ENCODE peak calls at places on chromosomes 12 and 14, in four cellular contexts. One of them, this sample, is unnamed.

GRCh38 chr12:12890815-12891645 is at the start of gene GPRC5A:
- DNase-seq in GM12891: no peak
- DNase-seq in K562: peak
- DNase-seq in GM12878: no peak
- DNase-seq in this sample: peak

GRCh38 chr12:108825205-108825950 is 32.0 kb downstream of the SSH1 start:
- DNase-seq in GM12891: no peak
- DNase-seq in K562: no peak
- DNase-seq in GM12878: peak
- DNase-seq in this sample: peak

GRCh38 chr12:113747048-113747447 is 219.1 kb downstream of the RBM19 start:
- DNase-seq in GM12878: no peak
- DNase-seq in GM12891: no peak
- DNase-seq in K562: peak
- DNase-seq in this sample: no peak

GRCh38 chr12:112305951-112306350 is 76.3 kb downstream of the HECTD4 start:
- DNase-seq in GM12891: no peak
- DNase-seq in K562: no peak
- DNase-seq in GM12878: no peak
- DNase-seq in this sample: no peak

GRCh38 chr12:114401346-114402320 is 4.3 kb downstream of the TBX5 start:
- DNase-seq in GM12878: no peak
- DNase-seq in GM12891: no peak
- DNase-seq in K562: no peak
- DNase-seq in this sample: no peak

GRCh38 chr12:55797068-55797467 is 20.5 kb downstream of the SARNP start:
- DNase-seq in K562: peak
- DNase-seq in GM12878: no peak
- DNase-seq in GM12891: no peak
- DNase-seq in this sample: peak

GRCh38 chr14:32998433-32998832 is 59.8 kb downstream of the NPAS3 start:
- DNase-seq in GM12878: no peak
- DNase-seq in GM12891: no peak
- DNase-seq in K562: no peak
- DNase-seq in this sample: no peak

GRCh38 chr14:64983439-64984310 is 3.0 kb upstream of the FNTB start:
- DNase-seq in K562: peak
- DNase-seq in GM12878: no peak
- DNase-seq in GM12891: no peak
- DNase-seq in this sample: no peak

GRCh38 chr12:109744026-109744425 is 30.4 kb downstream of the FAM222A start:
- DNase-seq in GM12878: no peak
- DNase-seq in K562: no peak
- DNase-seq in GM12891: no peak
- DNase-seq in this sample: no peak

GRCh38 chr14:104158827-104159798 is 20.7 kb downstream of the KIF26A start:
- DNase-seq in GM12878: no peak
- DNase-seq in GM12891: no peak
- DNase-seq in K562: peak
- DNase-seq in this sample: no peak

GRCh38 chr12:114512351-114512750 is 106.4 kb upstream of the TBX5 start:
- DNase-seq in GM12891: no peak
- DNase-seq in K562: no peak
- DNase-seq in GM12878: no peak
- DNase-seq in this sample: no peak

GRCh38 chr12:89117448-89118034 is 234.8 kb downstream of the DUSP6 start:
- DNase-seq in GM12878: no peak
- DNase-seq in GM12891: no peak
- DNase-seq in K562: no peak
- DNase-seq in this sample: no peak

GRCh38 chr14:69263364-69263763 is 3.4 kb downstream of the GALNT16 start:
- DNase-seq in GM12891: no peak
- DNase-seq in GM12878: no peak
- DNase-seq in K562: no peak
- DNase-seq in this sample: no peak

GRCh38 chr14:66120402-66120801 is 365.8 kb upstream of the CCDC196 start:
- DNase-seq in K562: no peak
- DNase-seq in GM12891: no peak
- DNase-seq in GM12878: no peak
- DNase-seq in this sample: no peak

GRCh38 chr12:96194901-96195844 is 998 bp downstream of the ELK3 start:
- DNase-seq in K562: peak
- DNase-seq in GM12891: peak
- DNase-seq in GM12878: peak
- DNase-seq in this sample: peak

GRCh38 chr12:40012709-40013108 is 93.2 kb downstream of the SLC2A13 start:
- DNase-seq in K562: no peak
- DNase-seq in GM12891: no peak
- DNase-seq in GM12878: no peak
- DNase-seq in this sample: no peak

GRCh38 chr14:52900731-52901130 is 50.1 kb downstream of the FERMT2 start:
- DNase-seq in K562: no peak
- DNase-seq in GM12891: no peak
- DNase-seq in GM12878: no peak
- DNase-seq in this sample: no peak

GRCh38 chr14:52052991-52053390 is 15.9 kb downstream of the NID2 start:
- DNase-seq in GM12878: no peak
- DNase-seq in GM12891: no peak
- DNase-seq in K562: no peak
- DNase-seq in this sample: no peak

GRCh38 chr12:76782440-76782996 is 18.6 kb downstream of the ZDHHC17 start:
- DNase-seq in GM12878: no peak
- DNase-seq in K562: no peak
- DNase-seq in GM12891: no peak
- DNase-seq in this sample: no peak

GRCh38 chr14:61559641-61560201 is 135.6 kb upstream of the HIF1A start:
- DNase-seq in K562: peak
- DNase-seq in GM12891: no peak
- DNase-seq in GM12878: no peak
- DNase-seq in this sample: no peak

GRCh38 chr12:55926738-55927587 is 731 bp downstream of the PYM1 start:
- DNase-seq in GM12891: peak
- DNase-seq in GM12878: peak
- DNase-seq in K562: peak
- DNase-seq in this sample: peak

GRCh38 chr14:59246566-59246965 is 58.1 kb downstream of the DAAM1 start:
- DNase-seq in K562: no peak
- DNase-seq in GM12878: no peak
- DNase-seq in GM12891: no peak
- DNase-seq in this sample: no peak

GRCh38 chr14:101624579-101624978 is 63.3 kb downstream of the DIO3 start:
- DNase-seq in GM12891: no peak
- DNase-seq in GM12878: no peak
- DNase-seq in K562: no peak
- DNase-seq in this sample: no peak

GRCh38 chr12:52232233-52232915 is 669 bp upstream of the KRT7 start:
- DNase-seq in K562: no peak
- DNase-seq in GM12878: no peak
- DNase-seq in GM12891: no peak
- DNase-seq in this sample: no peak
- TF ChIP-seq SPI1 in K562: no peak
- TF ChIP-seq SPI1 in GM12878: no peak
- TF ChIP-seq SPI1 in GM12891: no peak
- TF ChIP-seq SPI1 in this sample: no peak

GRCh38 chr12:3171195-3171591 is 94.0 kb downstream of the TSPAN9 start:
- DNase-seq in GM12891: no peak
- DNase-seq in GM12878: no peak
- DNase-seq in K562: no peak
- DNase-seq in this sample: no peak
- TF ChIP-seq SPI1 in GM12891: no peak
- TF ChIP-seq SPI1 in GM12878: no peak
- TF ChIP-seq SPI1 in K562: no peak
- TF ChIP-seq SPI1 in this sample: no peak

DNA sequence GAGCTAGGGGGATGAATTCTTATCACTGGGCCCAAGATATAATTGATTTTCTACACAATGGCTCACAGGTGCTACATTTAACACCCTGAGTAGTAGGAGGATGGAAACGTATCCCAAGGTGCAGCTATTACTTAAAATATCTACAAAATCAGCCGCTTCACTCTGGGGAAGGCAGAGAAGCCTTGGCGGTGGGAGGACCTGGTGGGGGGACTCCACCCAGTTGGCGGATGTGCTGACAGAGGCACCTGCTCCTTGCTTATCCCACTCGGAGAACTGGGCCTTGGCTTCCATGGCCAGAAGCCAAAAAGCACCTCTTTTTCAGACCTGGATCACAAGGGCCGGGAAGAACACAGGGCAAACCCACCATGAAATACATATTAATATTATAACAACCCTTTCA is 106.3 kb downstream of the OTX2 start:
- DNase-seq in GM12891: no peak
- DNase-seq in K562: no peak
- DNase-seq in GM12878: no peak
- DNase-seq in this sample: no peak
- TF ChIP-seq SPI1 in GM12891: no peak
- TF ChIP-seq SPI1 in K562: no peak
- TF ChIP-seq SPI1 in GM12878: no peak
- TF ChIP-seq SPI1 in this sample: no peak

GRCh38 chr12:59634254-59634653 is 38.4 kb downstream of the SLC16A7 start:
- DNase-seq in GM12878: no peak
- DNase-seq in K562: no peak
- DNase-seq in GM12891: no peak
- DNase-seq in this sample: no peak

GRCh38 chr12:59627582-59627981 is 31.8 kb downstream of the SLC16A7 start:
- DNase-seq in GM12878: no peak
- DNase-seq in K562: no peak
- DNase-seq in GM12891: no peak
- DNase-seq in this sample: no peak

GRCh38 chr12:59626382-59626781 is 30.6 kb downstream of the SLC16A7 start:
- DNase-seq in GM12891: no peak
- DNase-seq in GM12878: no peak
- DNase-seq in K562: no peak
- DNase-seq in this sample: no peak

GRCh38 chr12:59632408-59632807 is 36.6 kb downstream of the SLC16A7 start:
- DNase-seq in GM12878: no peak
- DNase-seq in GM12891: no peak
- DNase-seq in K562: no peak
- DNase-seq in this sample: no peak

DNA sequence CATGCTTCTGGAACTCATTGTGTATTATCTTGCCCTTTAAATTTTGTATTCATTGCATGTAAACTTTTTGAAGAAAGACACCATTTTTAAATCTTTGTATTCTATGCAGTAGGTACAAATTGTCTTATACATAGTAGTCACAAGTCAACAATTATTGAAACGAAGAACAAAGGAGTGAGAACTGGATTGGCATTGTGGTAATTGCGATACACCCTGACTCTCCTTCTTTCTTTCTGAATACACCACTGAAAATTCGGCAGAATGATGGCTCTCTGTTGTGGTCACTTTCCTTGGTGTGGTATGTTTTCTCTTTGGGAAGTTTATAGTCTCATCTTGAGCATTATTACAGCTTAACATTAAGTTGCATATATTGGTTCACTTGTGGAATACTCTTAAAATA is 34.1 kb downstream of the SLC16A7 start:
- DNase-seq in K562: no peak
- DNase-seq in GM12891: no peak
- DNase-seq in GM12878: no peak
- DNase-seq in this sample: no peak
- TF ChIP-seq SPI1 in K562: no peak
- TF ChIP-seq SPI1 in GM12891: no peak
- TF ChIP-seq SPI1 in GM12878: no peak
- TF ChIP-seq SPI1 in this sample: no peak

DNA sequence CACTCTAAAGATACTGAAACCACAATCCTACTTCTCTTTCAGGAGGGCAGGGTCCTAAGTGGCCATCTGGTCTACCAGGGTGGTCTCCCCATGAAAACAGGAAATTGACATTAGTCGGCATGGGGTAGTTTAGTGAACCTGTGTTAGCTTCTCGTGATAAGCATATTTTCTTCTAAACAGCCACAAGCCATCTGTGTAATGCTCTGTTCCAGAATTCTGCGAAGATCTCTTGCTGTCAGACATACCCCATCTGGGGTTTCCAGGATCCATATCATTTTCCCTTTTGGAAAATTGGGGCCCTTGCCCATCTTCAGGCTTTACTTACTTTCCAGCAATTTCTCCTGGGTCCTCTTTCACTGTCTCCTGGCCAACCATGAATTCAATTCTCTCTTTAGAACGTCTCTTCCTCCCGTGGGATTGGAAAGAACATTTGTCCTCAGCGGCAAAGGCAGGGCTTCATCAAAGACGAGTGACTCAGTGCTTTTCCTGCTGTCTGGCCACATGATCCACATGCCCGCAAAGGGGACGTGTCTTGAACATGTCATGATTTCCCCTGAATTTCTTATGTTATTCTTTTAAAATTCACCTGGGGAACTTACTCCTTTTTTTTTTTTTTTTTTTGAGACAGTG is 21.4 kb upstream of the NCOR2 start:
- DNase-seq in GM12878: no peak
- DNase-seq in K562: no peak
- DNase-seq in GM12891: no peak
- DNase-seq in this sample: no peak
- TF ChIP-seq SPI1 in GM12878: no peak
- TF ChIP-seq SPI1 in K562: no peak
- TF ChIP-seq SPI1 in GM12891: no peak
- TF ChIP-seq SPI1 in this sample: no peak

GRCh38 chr12:130764073-130764472 is 48.0 kb upstream of the RIMBP2 start:
- DNase-seq in GM12878: peak
- DNase-seq in GM12891: no peak
- DNase-seq in K562: no peak
- DNase-seq in this sample: no peak
- TF ChIP-seq SPI1 in GM12878: no peak
- TF ChIP-seq SPI1 in GM12891: no peak
- TF ChIP-seq SPI1 in K562: no peak
- TF ChIP-seq SPI1 in this sample: no peak

GRCh38 chr12:7989827-7990491 is 42.6 kb upstream of the FOXJ2 start:
- DNase-seq in GM12878: no peak
- DNase-seq in K562: peak
- DNase-seq in GM12891: no peak
- DNase-seq in this sample: peak
- TF ChIP-seq SPI1 in GM12878: no peak
- TF ChIP-seq SPI1 in K562: peak
- TF ChIP-seq SPI1 in GM12891: peak
- TF ChIP-seq SPI1 in this sample: peak